ENCODE peak calls at places on chromosomes 3 and 15, in eight cellular contexts. U is BJ; V is stimulated activated CD4-positive, alpha-beta T cell treated with anti-CD3 and anti-CD28 coated beads, Interleukin-15, amount 100 ng/mL, for 1 hour; D is psoas muscle; P is mucosa of descending colon; N is H7; Y is stimulated activated naive CD4-positive, alpha-beta T cell treated with Interleukin-2 at 50 U/mL for 16 hours; B is transverse colon. L is an unnamed sample.

GRCh38 chr3:142931222-142931621 is 32.3 kb downstream of the PAQR9 start:
- DNase-seq in P (no peak), V (no peak), U (no peak), B (peak), N (peak), D (no peak), Y (no peak), L (no peak)

GRCh38 chr3:115698851-115699535 is 75.7 kb downstream of the GAP43 start:
- DNase-seq in D (no peak), U (no peak), Y (no peak), P (no peak), V (no peak), N (no peak), B (no peak), L (no peak)

GRCh38 chr3:158167737-158168469 is 58.0 kb downstream of the RSRC1 start:
- DNase-seq in V (no peak), D (no peak), U (peak), N (no peak), B (no peak), P (no peak), Y (no peak), L (no peak)

GRCh38 chr15:81914734-81915234 is 131.0 kb downstream of the MEX3B start:
- DNase-seq in P (no peak), U (no peak), N (no peak), D (peak), Y (no peak), V (no peak), B (no peak), L (peak)

GRCh38 chr3:50165388-50166308 is 10.5 kb downstream of the SEMA3F start:
- DNase-seq in N (peak), V (no peak), U (peak), B (no peak), D (peak), Y (no peak), P (no peak), L (peak)

GRCh38 chr3:184525337-184526157 is 36.0 kb upstream of the EPHB3 start:
- DNase-seq in D (no peak), N (peak), V (no peak), B (no peak), U (no peak), P (peak), Y (no peak), L (no peak)

GRCh38 chr3:15820911-15821310 is 23.1 kb upstream of the ANKRD28 start:
- DNase-seq in Y (no peak), B (no peak), N (no peak), U (no peak), D (no peak), V (no peak), P (no peak), L (no peak)

GRCh38 chr3:25339220-25339619 is 88.8 kb upstream of the RARB start:
- DNase-seq in U (no peak), V (no peak), N (no peak), D (no peak), B (no peak), P (no peak), Y (no peak), L (no peak)

GRCh38 chr15:62545392-62546227 is 380.5 kb upstream of the C2CD4B start:
- DNase-seq in Y (no peak), D (peak), P (no peak), B (peak), N (no peak), U (peak), V (no peak), L (peak)

GRCh38 chr15:63244399-63244798 is 33.0 kb upstream of the APH1B start:
- DNase-seq in P (no peak), D (no peak), V (no peak), B (no peak), N (no peak), U (no peak), Y (no peak), L (no peak)